ENCODE peak calls at places on chromosomes 7 and 10, in eight cellular contexts. B is breast epithelium; J is HCT116; K is MM.1S; H is kidney; W is hepatocyte; U is CD8-positive, alpha-beta memory T cell; O is stomach. I is an unnamed sample. For H3K9me3, the result is how much of the 10 kb centered on the place peaks cover.

GRCh38 chr10:79286318-79286951 is 60.8 kb upstream of the PPIF start:
- DNase-seq in K (peak), W (no peak), J (no peak), H (peak), O (peak), B (peak), U (peak), I (peak)

GRCh38 chr7:11130012-11130411 is 156.3 kb downstream of the PHF14 start:
- DNase-seq in H (no peak), J (no peak), K (no peak), B (no peak), U (no peak), O (no peak), W (no peak), I (no peak)

GRCh38 chr10:100531761-100532160 is 2.1 kb upstream of the NDUFB8 start:
- DNase-seq in O (no peak), K (peak), W (no peak), B (no peak), U (no peak), H (no peak), J (no peak), I (no peak)

GRCh38 chr7:77822269-77822668 is 23.7 kb downstream of the PHTF2 start:
- DNase-seq in O (no peak), B (no peak), H (no peak), J (no peak), U (no peak), K (no peak), W (no peak), I (no peak)

GRCh38 chr10:93991596-93992284 is 2.0 kb upstream of the PLCE1 start:
- DNase-seq in H (peak), K (no peak), U (no peak), O (peak), B (peak), J (peak), W (peak), I (no peak)

GRCh38 chr7:151660141-151660540 is 140.4 kb upstream of the RHEB start:
- DNase-seq in B (no peak), W (no peak), K (no peak), J (no peak), U (no peak), O (no peak), H (no peak), I (no peak)

GRCh38 chr7:35758421-35758820 is 42.4 kb upstream of the SEPTIN7 start:
- DNase-seq in K (no peak), U (peak), B (no peak), W (peak), H (no peak), O (no peak), J (no peak), I (no peak)

GRCh38 chr10:128498746-128499145 is 372.5 kb upstream of the MKI67 start:
- DNase-seq in W (no peak), H (no peak), K (no peak), O (no peak), B (no peak), U (no peak), J (no peak), I (no peak)

GRCh38 chr7:50560865-50561351 is 4.3 kb downstream of the DDC start:
- DNase-seq in U (no peak), J (no peak), O (no peak), W (peak), B (no peak), K (no peak), H (no peak), I (no peak)

GRCh38 chr10:1151071-1152033 is 95.2 kb downstream of the WDR37 start:
- DNase-seq in J (no peak), B (no peak), H (no peak), O (peak), K (no peak), W (no peak), U (no peak), I (no peak)

GRCh38 chr7:109806548-109806947 is 1236.9 kb downstream of the DNAJB9 start:
- DNase-seq in U (no peak), K (no peak), J (no peak), H (no peak), B (no peak), W (no peak), O (no peak), I (no peak)

GRCh38 chr10:26799342-26799741 is 61.4 kb downstream of the ABI1 start:
- DNase-seq in J (no peak), O (no peak), K (peak), U (peak), B (no peak), W (no peak), H (no peak), I (no peak)

GRCh38 chr10:46289209-46289810 is 2.5 kb downstream of the ANTXRL start:
- DNase-seq in K (no peak), U (no peak), H (no peak), O (no peak), W (no peak), J (no peak), B (no peak), I (no peak)

GRCh38 chr10:84227810-84228209 is 2.5 kb upstream of the LRIT2 start:
- DNase-seq in J (no peak), O (no peak), W (no peak), U (no peak), K (no peak), B (no peak), H (no peak), I (no peak)

GRCh38 chr10:29067161-29067560 is 221.7 kb upstream of the LYZL1 start:
- DNase-seq in W (no peak), O (no peak), B (no peak), K (no peak), J (no peak), U (no peak), H (no peak), I (no peak)

GRCh38 chr10:71981024-71981867 is 17.1 kb downstream of the CHST3 start:
- DNase-seq in K (no peak), J (no peak), H (no peak), O (no peak), U (no peak), B (no peak), W (no peak), I (no peak)

GRCh38 chr10:80473692-80474596 is 19.8 kb downstream of the TSPAN14 start:
- DNase-seq in J (no peak), K (no peak), U (no peak), B (no peak), O (no peak), W (no peak), H (no peak), I (no peak)

GRCh38 chr10:79001082-79001885 is 67.5 kb upstream of the ZMIZ1 start:
- DNase-seq in U (no peak), B (no peak), K (no peak), W (no peak), J (no peak), H (no peak), O (no peak), I (no peak)

GRCh38 chr10:97119058-97119832 is 66.5 kb downstream of the SLIT1 start:
- DNase-seq in H (peak), U (no peak), O (no peak), B (no peak), W (no peak), K (no peak), J (no peak), I (no peak)

GRCh38 chr10:112713411-112713810 is 236.6 kb upstream of the TCF7L2 start:
- DNase-seq in U (no peak), K (no peak), J (no peak), B (no peak), H (no peak), W (no peak), O (no peak), I (no peak)

GRCh38 chr10:126429275-126429674 is 41.0 kb upstream of the ADAM12 start:
- DNase-seq in U (no peak), K (no peak), B (no peak), J (no peak), W (no peak), O (no peak), H (no peak), I (no peak)

GRCh38 chr7:128917061-128917460 is 6.6 kb upstream of the KCP start:
- DNase-seq in K (no peak), O (no peak), H (no peak), J (no peak), B (no peak), W (no peak), U (no peak), I (no peak)

GRCh38 chr10:11539191-11539868 is 72.1 kb downstream of the USP6NL start:
- DNase-seq in J (peak), W (no peak), B (no peak), O (no peak), U (no peak), K (no peak), H (no peak), I (no peak)

GRCh38 chr7:87474533-87475358 is 734 bp downstream of the ABCB4 start:
- DNase-seq in O (no peak), K (no peak), U (no peak), B (no peak), W (peak), H (no peak), J (no peak), I (no peak)

GRCh38 chr10:114560144-114560543 is 97.9 kb downstream of the ABLIM1 start:
- DNase-seq in O (no peak), U (no peak), K (no peak), W (no peak), H (no peak), B (no peak), J (no peak), I (no peak)

GRCh38 chr7:130369110-130369711 is 11.1 kb upstream of the CPA1 start:
- DNase-seq in H (no peak), K (no peak), U (no peak), J (no peak), W (peak), B (no peak), O (no peak), I (no peak)

GRCh38 chr7:27156508-27156898 is at the start of gene HOXA7:
- DNase-seq in H (peak), J (no peak), O (peak), W (no peak), B (peak), K (no peak), U (no peak), I (no peak)

GRCh38 chr10:86321568-86321967 is 45.0 kb downstream of the GRID1 start:
- DNase-seq in W (no peak), U (no peak), J (no peak), H (no peak), O (no peak), K (no peak), B (no peak), I (no peak)

GRCh38 chr10:3738855-3739350 is 46.1 kb downstream of the KLF6 start:
- DNase-seq in J (no peak), O (no peak), H (no peak), K (no peak), W (no peak), U (no peak), B (no peak), I (no peak)

GRCh38 chr7:1856966-1857441 is 186.9 kb downstream of the ELFN1 start:
- DNase-seq in W (no peak), K (no peak), H (peak), O (no peak), J (no peak), U (no peak), B (no peak), I (no peak)

GRCh38 chr10:17380016-17380415 is 74.4 kb downstream of the ST8SIA6 start:
- DNase-seq in W (no peak), O (no peak), K (no peak), J (no peak), H (no peak), B (no peak), U (no peak), I (no peak)

GRCh38 chr7:22561356-22561755 is 61.4 kb upstream of the STEAP1B start:
- DNase-seq in O (no peak), W (peak), B (peak), H (peak), J (no peak), U (no peak), K (no peak), I (no peak)

GRCh38 chr10:51368943-51369342 is 294.7 kb downstream of the PRKG1 start:
- DNase-seq in J (no peak), K (no peak), H (no peak), O (no peak), W (no peak), B (no peak), U (no peak), I (no peak)

GRCh38 chr10:127942811-127943210 is 35.9 kb downstream of the PTPRE start:
- DNase-seq in O (no peak), J (no peak), B (no peak), U (no peak), W (no peak), H (no peak), K (no peak), I (no peak)

GRCh38 chr7:151101621-151102396 is 15.5 kb downstream of the AGAP3 start:
- DNase-seq in B (no peak), H (peak), K (no peak), O (no peak), J (no peak), U (no peak), W (no peak), I (no peak)

GRCh38 chr7:16511314-16511713 is 15.3 kb upstream of the LRRC72 start:
- DNase-seq in W (no peak), K (no peak), H (no peak), O (no peak), B (no peak), J (no peak), U (no peak), I (no peak)

GRCh38 chr7:148941598-148942280 is 57.6 kb upstream of the EZH2 start:
- DNase-seq in O (peak), U (peak), H (peak), B (peak), W (peak), K (peak), J (peak), I (peak)

GRCh38 chr7:107792364-107792763 is 10.7 kb downstream of the SLC26A3 start:
- DNase-seq in K (no peak), B (no peak), H (no peak), O (no peak), J (no peak), U (no peak), W (no peak), I (no peak)

GRCh38 chr10:72612203-72612826 is 13.6 kb downstream of the MICU1 start:
- DNase-seq in H (no peak), U (no peak), W (no peak), O (no peak), K (no peak), B (no peak), J (no peak), I (no peak)

GRCh38 chr10:775245-776075 is 86.0 kb upstream of the DIP2C start:
- DNase-seq in W (no peak), B (peak), U (no peak), K (no peak), O (peak), J (no peak), H (peak), I (no peak)

GRCh38 chr10:83104616-83105015 is 1034.7 kb upstream of the GHITM start:
- DNase-seq in W (no peak), K (no peak), O (no peak), H (no peak), J (no peak), B (no peak), U (no peak), I (no peak)
- H3K9me3 ChIP-seq in W (under half), K (under half), O (under half), H (under half), J (under half), B (under half), U (under half), I (under half)

DNA sequence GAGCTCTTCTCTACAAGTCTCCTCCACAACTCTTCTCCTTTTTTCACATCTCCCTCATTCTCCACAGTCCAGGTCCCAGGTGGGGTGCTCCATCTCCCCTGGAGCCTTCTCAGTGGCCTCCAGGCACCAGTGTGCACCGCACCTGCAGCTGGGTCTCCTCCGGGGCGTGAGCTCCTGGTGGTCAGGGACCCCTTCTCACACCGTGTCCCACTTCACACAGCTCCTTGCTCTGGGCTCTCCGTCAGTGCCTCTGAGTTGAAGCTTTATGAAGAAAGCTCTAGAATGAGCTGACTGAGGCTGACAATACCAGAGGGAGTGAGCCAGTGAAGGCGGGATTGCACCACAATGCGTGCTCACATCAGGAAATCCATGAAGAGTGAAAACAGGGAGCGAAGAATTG is 290.2 kb downstream of the DNAJB6 start:
- DNase-seq in K (no peak), B (no peak), W (no peak), J (no peak), H (no peak), U (no peak), O (no peak), I (no peak)
- H3K9me3 ChIP-seq in K (under half), B (under half), W (under half), J (under half), H (under half), U (under half), O (under half), I (under half)

GRCh38 chr10:108957681-108958080 is 965.6 kb downstream of the XPNPEP1 start:
- DNase-seq in J (no peak), W (no peak), H (no peak), U (no peak), B (no peak), O (no peak), K (no peak), I (no peak)
- H3K9me3 ChIP-seq in J (under half), W (under half), H (under half), U (under half), B (under half), O (under half), K (under half), I (under half)

GRCh38 chr10:131076341-131076740 is 235.2 kb downstream of the TCERG1L start:
- DNase-seq in B (no peak), U (no peak), K (no peak), H (no peak), W (no peak), O (no peak), J (no peak), I (no peak)
- H3K9me3 ChIP-seq in B (under half), U (under half), K (under half), H (under half), W (under half), O (under half), J (under half), I (under half)

DNA sequence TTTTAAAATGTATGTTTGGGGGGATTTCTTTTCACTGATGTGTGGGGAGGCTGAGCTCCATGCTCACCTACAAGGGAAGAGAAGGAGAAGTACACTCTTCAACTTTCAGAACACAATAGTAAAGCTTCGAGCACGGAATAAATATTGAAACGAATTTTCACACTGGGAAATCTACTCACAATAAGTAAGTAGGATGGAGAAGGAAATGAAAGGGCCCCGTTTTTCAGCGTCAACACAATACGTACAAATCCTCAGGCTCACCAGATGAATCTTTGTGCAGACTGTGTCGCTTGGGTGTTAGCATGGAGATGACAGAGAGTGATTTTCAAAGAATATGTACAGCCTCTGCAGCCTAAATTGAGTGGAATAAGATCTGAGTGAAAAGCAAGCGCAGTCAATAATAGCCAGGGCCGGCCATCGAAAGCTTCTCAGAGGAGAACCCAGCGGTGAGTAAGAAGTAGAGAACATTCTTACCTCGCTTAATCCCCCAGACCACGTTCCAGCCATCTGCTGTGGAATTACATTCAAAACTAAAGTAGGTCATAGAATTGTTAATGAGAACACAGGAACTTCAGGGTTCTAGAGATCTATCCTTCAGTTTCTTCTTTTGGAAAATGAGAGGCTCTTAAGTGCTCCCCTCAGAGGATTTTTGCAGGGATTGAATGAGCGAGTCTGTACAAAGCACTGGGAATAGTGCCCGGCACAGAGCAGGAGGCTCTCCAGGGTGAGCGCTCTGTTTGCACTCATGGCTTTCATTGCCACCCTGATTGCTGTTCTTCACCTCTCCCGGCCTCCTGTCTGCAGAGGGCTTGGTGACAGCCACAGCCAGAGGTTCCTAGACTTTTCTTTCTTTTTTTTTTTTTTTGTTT is 292.8 kb downstream of the SFMBT2 start:
- DNase-seq in H (no peak), W (no peak), U (no peak), B (no peak), K (no peak), O (no peak), J (no peak), I (no peak)
- H3K9me3 ChIP-seq in H (under half), W (under half), U (under half), B (under half), K (under half), O (under half), J (under half), I (under half)

GRCh38 chr7:153397906-153398305 is 638.4 kb downstream of the ACTR3B start:
- DNase-seq in U (no peak), H (no peak), O (no peak), J (no peak), W (no peak), K (no peak), B (no peak), I (no peak)

GRCh38 chr7:153398370-153398769 is 638.8 kb downstream of the ACTR3B start:
- DNase-seq in B (no peak), W (no peak), O (no peak), K (no peak), H (no peak), J (no peak), U (no peak), I (no peak)

GRCh38 chr7:153398789-153399553 is 639.4 kb downstream of the ACTR3B start:
- DNase-seq in U (no peak), J (no peak), O (no peak), B (no peak), K (no peak), W (no peak), H (no peak), I (no peak)

GRCh38 chr7:153397459-153397858 is 637.9 kb downstream of the ACTR3B start:
- DNase-seq in O (no peak), W (no peak), U (no peak), K (no peak), B (no peak), J (no peak), H (no peak), I (no peak)

GRCh38 chr7:153396475-153396874 is 636.9 kb downstream of the ACTR3B start:
- DNase-seq in B (no peak), H (no peak), O (no peak), U (no peak), W (no peak), K (no peak), J (no peak), I (no peak)
- H3K9me3 ChIP-seq in B (under half), H (under half), O (under half), U (under half), W (under half), K (under half), J (under half), I (under half)